ENCODE peak calls at places on chromosomes 4 and X, in five cellular contexts. B is neural progenitor cell, I is GM23338, R is MM.1S, N is PC-3. G is an unnamed sample. For H3F3A, the result is how much of the 10 kb centered on the place peaks cover.

GRCh38 chr4:16253127-16253960 is 27.1 kb upstream of the TAPT1 start:
- DNase-seq in B (no peak), I (no peak), R (no peak), N (peak), G (peak)

GRCh38 chrX:40579139-40579538 is 1.6 kb upstream of the ATP6AP2 start:
- DNase-seq in B (no peak), I (no peak), R (no peak), N (no peak), G (no peak)

GRCh38 chr4:53931423-53932060 is 132.9 kb downstream of the CHIC2 start:
- DNase-seq in B (no peak), I (no peak), R (no peak), N (no peak), G (no peak)

GRCh38 chr4:83947811-83948210 is 411.9 kb downstream of the GPAT3 start:
- DNase-seq in B (peak), I (peak), R (no peak), N (no peak), G (no peak)

GRCh38 chrX:149962859-149963757 is 24.8 kb upstream of the EOLA2 start:
- DNase-seq in B (peak), I (peak), R (peak), N (peak), G (peak)

GRCh38 chr4:122703868-122704267 is 28.6 kb upstream of the BBS12 start:
- DNase-seq in B (peak), I (peak), R (no peak), N (no peak), G (no peak)

GRCh38 chr4:142960134-142960533 is 114.0 kb upstream of the INPP4B start:
- DNase-seq in B (no peak), I (no peak), R (no peak), N (no peak), G (no peak)

GRCh38 chr4:101135371-101136010 is 211.8 kb downstream of the PPP3CA start:
- DNase-seq in B (no peak), I (no peak), R (no peak), N (no peak), G (no peak)

GRCh38 chrX:3026074-3026588 is 15.1 kb upstream of the ARSF start:
- DNase-seq in B (no peak), I (no peak), R (no peak), N (peak), G (peak)

GRCh38 chr4:128281354-128281753 is 6.3 kb downstream of the PGRMC2 start:
- DNase-seq in B (no peak), I (no peak), R (no peak), N (no peak), G (no peak)

GRCh38 chr4:158940276-158940675 is 162.6 kb upstream of the RAPGEF2 start:
- DNase-seq in B (no peak), I (no peak), R (no peak), N (no peak), G (no peak)

GRCh38 chr4:67762091-67762490 is 7.9 kb upstream of the GNRHR start:
- DNase-seq in B (no peak), I (no peak), R (peak), N (no peak), G (no peak)

GRCh38 chr4:26061248-26061986 is 147.4 kb downstream of the SMIM20 start:
- DNase-seq in B (peak), I (peak), R (no peak), N (peak), G (peak)

GRCh38 chr4:119729815-119730643 is 101.4 kb upstream of the PDE5A start:
- DNase-seq in B (no peak), I (no peak), R (no peak), N (peak), G (peak)

GRCh38 chrX:90040807-90041206 is 119.1 kb downstream of the TGIF2LX start:
- DNase-seq in B (no peak), I (no peak), R (no peak), N (no peak), G (no peak)

GRCh38 chr4:112516076-112516385 is at the start of gene NEUROG2:
- DNase-seq in B (no peak), I (no peak), R (no peak), N (no peak), G (no peak)

GRCh38 chrX:136810493-136810892 is 29.8 kb upstream of the ARHGEF6 start:
- DNase-seq in B (no peak), I (no peak), R (no peak), N (no peak), G (no peak)

GRCh38 chrX:47250017-47250347 is 17.2 kb downstream of the USP11 start:
- DNase-seq in B (no peak), I (no peak), R (no peak), N (no peak), G (no peak)

GRCh38 chr4:105179539-105180401 is 33.1 kb downstream of the TET2 start:
- DNase-seq in B (no peak), I (no peak), R (no peak), N (no peak), G (no peak)

GRCh38 chr4:2304877-2305561 is 43.1 kb upstream of the MXD4 start:
- DNase-seq in B (no peak), I (no peak), R (no peak), N (no peak), G (no peak)

GRCh38 chrX:45513042-45513441 is 312.4 kb upstream of the DIPK2B start:
- DNase-seq in B (peak), I (no peak), R (no peak), N (no peak), G (no peak)

GRCh38 chr4:144740316-144740715 is 94.4 kb downstream of the HHIP start:
- DNase-seq in B (no peak), I (no peak), R (no peak), N (no peak), G (no peak)

DNA sequence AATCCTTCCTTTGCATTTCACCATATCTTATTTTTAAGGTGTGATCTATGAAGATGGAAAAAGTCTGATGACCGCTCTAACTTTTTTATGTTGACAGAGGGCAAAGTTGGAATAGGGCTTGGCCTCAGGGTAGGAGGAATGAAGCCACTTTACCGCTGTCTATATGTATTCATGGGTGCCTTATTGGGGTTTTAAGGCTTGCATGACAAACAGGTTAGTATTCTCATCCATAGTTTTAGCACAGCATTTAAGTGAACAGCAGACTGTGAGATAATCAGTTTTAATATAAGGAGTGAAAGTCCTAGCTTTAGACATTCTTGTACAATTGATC is 81.7 kb upstream of the BMP2K start:
- DNase-seq in B (no peak), I (no peak), R (no peak), N (no peak), G (no peak)
- H3F3A ChIP-seq in B (under half), I (under half), R (under half), N (under half), G (under half)

GRCh38 chr4:173191623-173192041 is 23.0 kb downstream of the GALNT7 start:
- DNase-seq in B (no peak), I (no peak), R (no peak), N (peak), G (no peak)
- TF ChIP-seq CTCF in B (no peak), I (no peak), R (no peak), N (no peak), G (no peak)

GRCh38 chr4:4861592-4862551 is 2.4 kb downstream of the MSX1 start:
- DNase-seq in B (peak), I (no peak), R (no peak), N (no peak), G (no peak)

GRCh38 chr4:4860803-4861591 is 1.5 kb downstream of the MSX1 start:
- DNase-seq in B (peak), I (peak), R (no peak), N (no peak), G (no peak)

GRCh38 chr4:4864940-4865704 is 5.7 kb downstream of the MSX1 start:
- DNase-seq in B (peak), I (peak), R (no peak), N (no peak), G (no peak)

GRCh38 chr4:4864443-4864939 is 5.0 kb downstream of the MSX1 start:
- DNase-seq in B (peak), I (no peak), R (no peak), N (no peak), G (no peak)

GRCh38 chr4:4862665-4863482 is 3.4 kb downstream of the MSX1 start:
- DNase-seq in B (peak), I (peak), R (no peak), N (no peak), G (no peak)
- TF ChIP-seq EZH2 in B (peak), I (peak), R (no peak), N (no peak), G (no peak)

DNA sequence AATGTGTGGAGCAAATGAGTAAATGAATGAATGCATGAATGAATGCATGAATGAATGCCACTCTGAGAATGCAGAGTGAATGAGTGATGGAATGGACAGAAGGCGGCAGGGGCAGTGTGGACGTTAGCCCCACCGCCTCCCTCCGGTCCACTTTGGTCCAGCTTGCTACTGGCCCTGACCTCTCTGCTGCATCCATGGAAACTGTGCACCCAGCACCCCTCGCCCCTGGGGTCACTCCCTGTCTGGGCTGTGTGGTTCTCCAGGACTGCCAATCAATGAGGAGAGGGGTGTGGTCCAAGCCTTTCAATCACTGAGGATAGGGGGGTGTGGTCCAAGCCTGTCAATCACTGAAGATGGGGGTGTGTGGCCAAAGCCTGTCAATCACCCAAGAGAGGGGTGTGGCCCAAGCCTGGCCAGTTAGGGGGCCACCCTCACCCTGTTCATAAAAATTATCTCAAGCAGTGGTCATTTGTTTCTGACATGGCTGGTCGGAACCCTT is 39.2 kb upstream of the ASMTL start:
- DNase-seq in B (peak), I (peak), R (peak), N (peak), G (no peak)
- H3F3A ChIP-seq in B (under half), I (under half), R (under half), N (under half), G (under half)

GRCh38 chrX:87890437-87890836 is 372.8 kb downstream of the KLHL4 start:
- DNase-seq in B (no peak), I (no peak), R (no peak), N (no peak), G (no peak)
- TF ChIP-seq CTCF in B (no peak), I (no peak), R (no peak), N (no peak), G (no peak)

GRCh38 chr4:173535165-173535737 is 5.2 kb upstream of the HAND2 start:
- DNase-seq in B (no peak), I (no peak), R (no peak), N (no peak), G (no peak)
- TF ChIP-seq EZH2 in B (peak), I (peak), R (no peak), N (no peak), G (no peak)

GRCh38 chr4:184806246-184806550 is 19.6 kb downstream of the ACSL1 start:
- DNase-seq in B (no peak), I (no peak), R (no peak), N (no peak), G (no peak)
- H3F3A ChIP-seq in B (under half), I (under half), R (under half), N (under half), G (under half)

GRCh38 chr4:76737180-76737579 is 160.8 kb downstream of the SOWAHB start:
- DNase-seq in B (no peak), I (no peak), R (no peak), N (no peak), G (no peak)

GRCh38 chr4:76732246-76732645 is 165.7 kb downstream of the SOWAHB start:
- DNase-seq in B (no peak), I (no peak), R (no peak), N (no peak), G (no peak)

GRCh38 chr4:76736434-76736833 is 161.5 kb downstream of the SOWAHB start:
- DNase-seq in B (no peak), I (no peak), R (no peak), N (no peak), G (no peak)

GRCh38 chr4:76729991-76730390 is 168.0 kb downstream of the SOWAHB start:
- DNase-seq in B (no peak), I (peak), R (no peak), N (no peak), G (no peak)

GRCh38 chr4:76733380-76733779 is 164.6 kb downstream of the SOWAHB start:
- DNase-seq in B (no peak), I (no peak), R (peak), N (peak), G (peak)
- TF ChIP-seq CTCF in B (no peak), I (no peak), R (peak), N (peak), G (peak)

G was measured in PC-9.